ENCODE peak calls at places on chromosomes 6 and 20, in four cellular contexts. A is heart left ventricle, S is cardiac muscle cell, X is NT2/D1. J is an unnamed sample.
A peak's percentile ranks its signal among the peaks of the same experiment; 100 is the strongest.

GRCh38 chr20:58417418-58417817 is 28.4 kb downstream of the VAPB start:
- DNase-seq in A (no peak), S (no peak), X (no peak), J (no peak)

GRCh38 chr6:72649032-72649984 is 27.4 kb downstream of the KCNQ5 start:
- DNase-seq in A (no peak), S (no peak), X (no peak), J (peak; percentile 53)

GRCh38 chr6:7166410-7167293 is 58.9 kb downstream of the RREB1 start:
- DNase-seq in A (no peak), S (no peak), X (no peak), J (peak; percentile 31)

GRCh38 chr6:3426817-3427739 is 29.8 kb downstream of the SLC22A23 start:
- DNase-seq in A (no peak), S (no peak), X (no peak), J (no peak)

GRCh38 chr6:35508027-35508426 is 4.7 kb downstream of the TULP1 start:
- DNase-seq in A (no peak), S (no peak), X (no peak), J (no peak)

GRCh38 chr6:99802396-99803031 is 191.5 kb downstream of the MCHR2 start:
- DNase-seq in A (no peak), S (no peak), X (peak; percentile 23), J (no peak)

GRCh38 chr6:106080106-106081095 is 5.7 kb upstream of the PRDM1 start:
- DNase-seq in A (no peak), S (no peak), X (no peak), J (no peak)

GRCh38 chr6:83096791-83097190 is 29.3 kb downstream of the DOP1A start:
- DNase-seq in A (no peak), S (no peak), X (no peak), J (no peak)

GRCh38 chr6:170238741-170239565 is 51.9 kb downstream of the DLL1 start:
- DNase-seq in A (no peak), S (no peak), X (no peak), J (no peak)

GRCh38 chr20:46915580-46916243 is 21.1 kb downstream of the EYA2 start:
- DNase-seq in A (no peak), S (no peak), X (no peak), J (no peak)

GRCh38 chr6:11251553-11252358 is 19.3 kb upstream of the NEDD9 start:
- DNase-seq in A (peak; percentile 74), S (no peak), X (no peak), J (peak; percentile 82)

GRCh38 chr20:2379511-2380229 is 1.0 kb upstream of the TGM6 start:
- DNase-seq in A (no peak), S (no peak), X (peak; percentile 69), J (no peak)

GRCh38 chr6:82840571-82840970 is 225.1 kb downstream of the UBE3D start:
- DNase-seq in A (no peak), S (no peak), X (no peak), J (no peak)

GRCh38 chr6:110399219-110400071 is 15.9 kb downstream of the DDO start:
- DNase-seq in A (no peak), S (no peak), X (no peak), J (no peak)

GRCh38 chr6:35611235-35611634 is 77.5 kb downstream of the FKBP5 start:
- DNase-seq in A (no peak), S (peak; percentile 61), X (no peak), J (no peak)

GRCh38 chr6:81806793-81807565 is 54.5 kb upstream of the TENT5A start:
- DNase-seq in A (no peak), S (no peak), X (no peak), J (no peak)

GRCh38 chr6:81752969-81753708 is 658 bp upstream of the TENT5A start:
- DNase-seq in A (peak; percentile 97), S (peak; percentile 93), X (no peak), J (peak; percentile 94)

GRCh38 chr6:158905277-158905676 is 86.1 kb upstream of the EZR start:
- DNase-seq in A (no peak), S (no peak), X (no peak), J (no peak)

DNA sequence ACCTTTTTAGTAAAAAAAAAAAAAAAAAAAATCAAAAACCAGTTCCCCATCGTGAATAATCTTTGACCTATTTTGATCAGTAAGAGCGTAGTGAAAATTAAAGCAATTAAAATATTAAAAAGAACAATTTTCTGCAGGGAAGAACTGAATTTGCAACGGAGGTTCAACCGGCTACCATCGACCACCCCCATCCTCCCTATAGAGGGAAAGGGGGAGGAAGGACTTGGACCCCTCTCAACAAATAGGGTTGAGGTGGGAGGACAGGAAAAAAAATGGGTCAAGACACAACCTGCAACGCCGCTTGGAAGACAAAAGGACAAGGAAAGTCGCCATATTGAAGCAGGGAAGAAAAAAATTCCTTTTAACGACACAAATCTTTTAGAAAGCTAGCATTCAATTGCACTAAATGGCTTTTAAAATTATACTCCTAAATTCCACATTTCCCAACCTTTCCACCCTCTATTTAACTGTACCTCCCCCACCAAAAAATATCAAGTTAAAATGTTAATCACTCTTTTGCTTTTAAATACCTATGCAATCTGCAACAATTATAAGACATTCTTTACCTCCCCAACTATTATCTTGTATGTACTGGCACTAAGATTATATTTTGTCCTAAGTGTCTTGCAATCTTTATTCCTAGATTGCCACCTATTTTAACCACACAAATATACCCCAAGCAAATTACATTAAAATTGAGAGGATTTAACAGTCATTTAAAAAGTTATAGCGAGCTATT is 1.7 kb downstream of the PPP1R10 start:
- DNase-seq in A (peak; percentile 48), S (peak; percentile 79), X (peak; percentile 74), J (peak; percentile 52)
- H3K4me1 ChIP-seq in A (peaks cover 55% of the 10 kb centered on the region), S (peaks cover 21% of the 10 kb centered on the region), X (no peaks in the 10 kb centered on the region), J (peaks cover 52% of the 10 kb centered on the region)

DNA sequence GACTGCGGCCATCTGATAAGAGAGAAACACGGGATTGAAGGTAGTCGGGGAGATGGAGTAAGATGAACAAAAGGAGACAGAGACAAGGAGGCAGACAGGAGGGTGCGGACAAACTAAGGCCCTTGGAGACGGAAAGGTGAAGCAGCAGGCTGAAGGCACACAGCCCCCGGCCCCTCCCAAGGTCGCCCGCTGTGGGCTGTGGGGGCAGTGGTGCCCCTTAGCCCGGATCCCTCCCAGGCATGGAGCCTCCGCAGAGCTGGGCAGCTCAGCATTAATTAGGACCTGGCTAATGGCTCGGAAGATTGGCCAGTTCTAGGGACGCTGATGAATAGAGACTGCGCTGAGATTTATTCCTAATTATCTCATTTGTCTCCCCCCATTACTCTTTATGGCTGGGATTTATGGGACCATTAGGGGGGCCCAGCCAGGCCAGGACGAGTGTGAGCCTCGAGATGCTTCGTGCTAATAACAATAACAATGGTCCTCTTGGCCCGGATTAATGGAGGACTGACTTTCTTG is 20.3 kb downstream of the MDFI start:
- DNase-seq in A (no peak), S (no peak), X (no peak), J (no peak)
- H3K27me3 ChIP-seq in A (no peaks in the 10 kb centered on the region), S (no peaks in the 10 kb centered on the region), X (no peaks in the 10 kb centered on the region), J (no peaks in the 10 kb centered on the region)

GRCh38 chr6:5030596-5031136 is 26.8 kb upstream of the RPP40 start:
- DNase-seq in A (peak; percentile 83), S (peak; percentile 90), X (peak; percentile 75), J (peak; percentile 73)
- H3K4me3 ChIP-seq in A (no peak overlapping the region), S (no peak overlapping the region), X (no peak overlapping the region), J (no peak overlapping the region)

GRCh38 chr6:93416575-93417420 is 2.6 kb downstream of the EPHA7 start:
- DNase-seq in A (peak; percentile 47), S (peak; percentile 78), X (no peak), J (no peak)
- H3K4me1 ChIP-seq in A (peaks cover 24% of the 10 kb centered on the region), S (peaks cover 33% of the 10 kb centered on the region), X (no peaks in the 10 kb centered on the region), J (peaks cover 31% of the 10 kb centered on the region)

DNA sequence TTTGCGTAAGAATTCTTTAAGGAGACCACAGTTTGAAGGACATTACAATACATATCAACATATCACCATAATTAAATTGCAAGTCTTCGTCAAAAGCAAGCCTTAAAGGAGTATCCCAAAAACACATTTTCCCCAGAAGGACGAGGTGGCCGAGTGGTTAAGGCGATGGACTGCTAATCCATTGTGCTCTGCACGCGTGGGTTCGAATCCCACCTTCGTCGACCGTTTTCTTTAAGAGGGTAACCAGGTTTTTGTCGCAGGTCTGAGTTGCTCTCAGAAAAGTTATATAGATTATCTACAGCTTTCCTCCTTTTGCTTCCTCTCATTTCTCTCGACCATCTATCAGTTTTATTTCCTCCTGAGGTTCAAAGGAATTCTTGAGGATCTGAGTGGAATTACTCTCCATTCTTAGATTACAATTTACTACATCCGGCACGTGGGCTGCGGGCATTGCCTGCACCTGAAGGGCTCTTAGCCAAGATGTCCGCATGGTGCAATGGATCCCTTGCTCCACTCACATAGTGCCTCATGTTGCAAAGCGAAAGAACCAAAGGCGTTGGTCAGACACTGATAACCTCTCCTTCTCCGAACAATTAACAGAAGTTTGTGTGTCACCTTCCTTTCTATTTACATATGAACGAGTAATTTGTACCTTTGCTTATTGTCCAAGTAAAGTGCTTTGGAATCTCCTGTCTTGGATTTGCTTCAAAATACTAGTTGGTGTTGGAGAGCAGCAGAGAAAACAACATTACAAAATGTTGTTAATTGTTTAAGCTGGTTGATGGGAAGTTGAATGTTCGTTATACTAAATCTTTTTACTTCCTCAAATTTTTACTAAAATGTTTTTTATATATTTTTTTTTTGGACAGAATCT is 14.0 kb downstream of the POM121L2 start:
- DNase-seq in A (no peak), S (no peak), X (no peak), J (no peak)
- H3K27me3 ChIP-seq in A (peaks cover 19% of the 10 kb centered on the region), S (peaks cover 59% of the 10 kb centered on the region), X (no peaks in the 10 kb centered on the region), J (peaks cover 38% of the 10 kb centered on the region)